ENCODE peak calls at places on chromosomes 2 and 18, in eight cellular contexts. One of them, this sample, is unnamed. For H3K9me3, the result is how much of the 10 kb centered on the place peaks cover.

GRCh38 chr2:226970362-226970761 is 134.5 kb downstream of the RHBDD1 start:
- DNase-seq in tibial nerve: no peak
- DNase-seq in ovary: no peak
- DNase-seq in SK-N-SH: no peak
- DNase-seq in sigmoid colon: no peak
- DNase-seq in A549: no peak
- DNase-seq in transverse colon: no peak
- DNase-seq in K562: no peak
- DNase-seq in this sample: no peak

GRCh38 chr18:55097406-55098170 is 138.3 kb upstream of the CCDC68 start:
- DNase-seq in tibial nerve: no peak
- DNase-seq in ovary: no peak
- DNase-seq in SK-N-SH: no peak
- DNase-seq in sigmoid colon: no peak
- DNase-seq in A549: peak
- DNase-seq in transverse colon: no peak
- DNase-seq in K562: peak
- DNase-seq in this sample: no peak

GRCh38 chr2:37625781-37626548 is 45.5 kb downstream of the CDC42EP3 start:
- DNase-seq in tibial nerve: no peak
- DNase-seq in ovary: peak
- DNase-seq in SK-N-SH: no peak
- DNase-seq in sigmoid colon: peak
- DNase-seq in A549: no peak
- DNase-seq in transverse colon: peak
- DNase-seq in K562: no peak
- DNase-seq in this sample: no peak

GRCh38 chr2:173568054-173568453 is 213.4 kb downstream of the CDCA7 start:
- DNase-seq in tibial nerve: peak
- DNase-seq in ovary: no peak
- DNase-seq in SK-N-SH: peak
- DNase-seq in sigmoid colon: no peak
- DNase-seq in A549: peak
- DNase-seq in transverse colon: peak
- DNase-seq in K562: peak
- DNase-seq in this sample: no peak

GRCh38 chr2:9370746-9371145 is 52.6 kb downstream of the ITGB1BP1 start:
- DNase-seq in tibial nerve: no peak
- DNase-seq in ovary: no peak
- DNase-seq in SK-N-SH: no peak
- DNase-seq in sigmoid colon: no peak
- DNase-seq in A549: no peak
- DNase-seq in transverse colon: no peak
- DNase-seq in K562: no peak
- DNase-seq in this sample: no peak

GRCh38 chr2:138503087-138503442 is 1.5 kb downstream of the SPOPL start:
- DNase-seq in tibial nerve: no peak
- DNase-seq in ovary: no peak
- DNase-seq in SK-N-SH: no peak
- DNase-seq in sigmoid colon: no peak
- DNase-seq in A549: no peak
- DNase-seq in transverse colon: no peak
- DNase-seq in K562: no peak
- DNase-seq in this sample: no peak

GRCh38 chr2:230552181-230552580 is 136.2 kb downstream of the SP100 start:
- DNase-seq in tibial nerve: no peak
- DNase-seq in ovary: no peak
- DNase-seq in SK-N-SH: no peak
- DNase-seq in sigmoid colon: no peak
- DNase-seq in A549: no peak
- DNase-seq in transverse colon: no peak
- DNase-seq in K562: no peak
- DNase-seq in this sample: no peak

GRCh38 chr2:68237404-68237803 is 14.9 kb downstream of the PPP3R1 start:
- DNase-seq in tibial nerve: no peak
- DNase-seq in ovary: no peak
- DNase-seq in SK-N-SH: no peak
- DNase-seq in sigmoid colon: no peak
- DNase-seq in A549: no peak
- DNase-seq in transverse colon: no peak
- DNase-seq in K562: no peak
- DNase-seq in this sample: no peak

GRCh38 chr2:145874466-145874865 is 1354.5 kb upstream of the ZEB2 start:
- DNase-seq in tibial nerve: no peak
- DNase-seq in ovary: no peak
- DNase-seq in SK-N-SH: no peak
- DNase-seq in sigmoid colon: no peak
- DNase-seq in A549: no peak
- DNase-seq in transverse colon: no peak
- DNase-seq in K562: no peak
- DNase-seq in this sample: no peak

DNA sequence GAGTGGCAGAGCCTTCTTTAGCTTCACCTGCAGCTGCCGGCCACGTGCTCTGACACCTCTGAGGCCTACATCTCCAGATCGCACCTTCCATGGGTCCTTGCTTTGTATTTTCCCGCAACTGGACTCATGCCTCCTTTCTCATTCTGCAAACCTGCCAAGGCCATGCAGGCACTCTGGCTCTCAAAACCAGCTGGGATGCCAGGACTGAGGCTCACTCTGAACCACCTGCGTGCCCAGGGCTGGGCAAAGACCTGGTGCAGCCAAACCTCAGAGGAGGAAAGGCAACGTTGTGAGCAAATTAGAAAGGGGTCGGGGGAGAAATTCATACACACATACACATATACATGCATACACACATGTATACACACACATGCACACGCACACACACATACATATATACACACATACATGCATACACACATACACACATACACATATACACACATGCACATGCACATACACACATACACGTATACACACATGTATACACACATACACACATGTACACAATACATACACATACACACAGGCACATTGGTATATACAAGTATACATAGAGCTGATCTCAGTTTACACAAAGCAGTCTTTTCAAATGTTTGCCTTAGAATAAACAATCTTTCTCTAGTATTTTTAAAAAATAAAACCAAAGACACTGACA is 125.2 kb downstream of the RTP5 start:
- DNase-seq in tibial nerve: no peak
- DNase-seq in ovary: no peak
- DNase-seq in SK-N-SH: no peak
- DNase-seq in sigmoid colon: no peak
- DNase-seq in A549: no peak
- DNase-seq in transverse colon: no peak
- DNase-seq in K562: no peak
- DNase-seq in this sample: no peak
- TF ChIP-seq CTCF in tibial nerve: no peak
- TF ChIP-seq CTCF in ovary: no peak
- TF ChIP-seq CTCF in SK-N-SH: no peak
- TF ChIP-seq CTCF in sigmoid colon: no peak
- TF ChIP-seq CTCF in A549: no peak
- TF ChIP-seq CTCF in transverse colon: no peak
- TF ChIP-seq CTCF in K562: no peak
- TF ChIP-seq CTCF in this sample: no peak

DNA sequence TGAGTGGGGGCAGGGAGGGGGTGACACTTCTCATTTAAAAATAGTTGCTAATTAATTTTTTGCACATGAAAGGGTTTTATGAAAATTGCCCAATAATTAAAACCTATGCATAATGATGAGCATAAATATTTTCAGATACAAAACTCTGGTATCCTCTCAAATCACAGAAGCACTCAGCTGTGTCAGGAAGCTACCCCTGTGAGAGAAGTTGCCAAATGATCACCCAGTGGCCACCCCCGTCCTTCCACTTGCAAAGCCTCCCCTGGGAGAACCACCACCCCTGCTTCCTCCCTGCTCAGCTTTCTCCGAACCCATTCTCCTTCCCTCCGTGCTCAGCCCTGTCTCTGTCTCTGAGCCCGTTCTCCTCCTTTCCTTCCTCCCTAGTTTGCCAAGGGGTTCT is 400.2 kb upstream of the SALL3 start:
- DNase-seq in tibial nerve: no peak
- DNase-seq in ovary: no peak
- DNase-seq in SK-N-SH: no peak
- DNase-seq in sigmoid colon: no peak
- DNase-seq in A549: no peak
- DNase-seq in transverse colon: no peak
- DNase-seq in K562: no peak
- DNase-seq in this sample: no peak
- H3K9me3 ChIP-seq in tibial nerve: under half
- H3K9me3 ChIP-seq in ovary: under half
- H3K9me3 ChIP-seq in SK-N-SH: under half
- H3K9me3 ChIP-seq in sigmoid colon: under half
- H3K9me3 ChIP-seq in A549: under half
- H3K9me3 ChIP-seq in transverse colon: under half
- H3K9me3 ChIP-seq in K562: under half
- H3K9me3 ChIP-seq in this sample: under half

GRCh38 chr2:94869552-94870391 is 1.5 kb upstream of the TEKT4 start:
- DNase-seq in tibial nerve: no peak
- DNase-seq in ovary: no peak
- DNase-seq in SK-N-SH: no peak
- DNase-seq in sigmoid colon: no peak
- DNase-seq in A549: no peak
- DNase-seq in transverse colon: no peak
- DNase-seq in K562: no peak
- DNase-seq in this sample: no peak

GRCh38 chr2:94870392-94871225 is 621 bp upstream of the TEKT4 start:
- DNase-seq in tibial nerve: no peak
- DNase-seq in ovary: no peak
- DNase-seq in SK-N-SH: peak
- DNase-seq in sigmoid colon: no peak
- DNase-seq in A549: peak
- DNase-seq in transverse colon: no peak
- DNase-seq in K562: peak
- DNase-seq in this sample: peak

GRCh38 chr2:94872676-94873361 is 1.6 kb downstream of the TEKT4 start:
- DNase-seq in tibial nerve: no peak
- DNase-seq in ovary: no peak
- DNase-seq in SK-N-SH: peak
- DNase-seq in sigmoid colon: no peak
- DNase-seq in A549: no peak
- DNase-seq in transverse colon: no peak
- DNase-seq in K562: no peak
- DNase-seq in this sample: peak

GRCh38 chr2:94872088-94872618 is 923 bp downstream of the TEKT4 start:
- DNase-seq in tibial nerve: no peak
- DNase-seq in ovary: no peak
- DNase-seq in SK-N-SH: peak
- DNase-seq in sigmoid colon: no peak
- DNase-seq in A549: no peak
- DNase-seq in transverse colon: no peak
- DNase-seq in K562: no peak
- DNase-seq in this sample: peak

DNA sequence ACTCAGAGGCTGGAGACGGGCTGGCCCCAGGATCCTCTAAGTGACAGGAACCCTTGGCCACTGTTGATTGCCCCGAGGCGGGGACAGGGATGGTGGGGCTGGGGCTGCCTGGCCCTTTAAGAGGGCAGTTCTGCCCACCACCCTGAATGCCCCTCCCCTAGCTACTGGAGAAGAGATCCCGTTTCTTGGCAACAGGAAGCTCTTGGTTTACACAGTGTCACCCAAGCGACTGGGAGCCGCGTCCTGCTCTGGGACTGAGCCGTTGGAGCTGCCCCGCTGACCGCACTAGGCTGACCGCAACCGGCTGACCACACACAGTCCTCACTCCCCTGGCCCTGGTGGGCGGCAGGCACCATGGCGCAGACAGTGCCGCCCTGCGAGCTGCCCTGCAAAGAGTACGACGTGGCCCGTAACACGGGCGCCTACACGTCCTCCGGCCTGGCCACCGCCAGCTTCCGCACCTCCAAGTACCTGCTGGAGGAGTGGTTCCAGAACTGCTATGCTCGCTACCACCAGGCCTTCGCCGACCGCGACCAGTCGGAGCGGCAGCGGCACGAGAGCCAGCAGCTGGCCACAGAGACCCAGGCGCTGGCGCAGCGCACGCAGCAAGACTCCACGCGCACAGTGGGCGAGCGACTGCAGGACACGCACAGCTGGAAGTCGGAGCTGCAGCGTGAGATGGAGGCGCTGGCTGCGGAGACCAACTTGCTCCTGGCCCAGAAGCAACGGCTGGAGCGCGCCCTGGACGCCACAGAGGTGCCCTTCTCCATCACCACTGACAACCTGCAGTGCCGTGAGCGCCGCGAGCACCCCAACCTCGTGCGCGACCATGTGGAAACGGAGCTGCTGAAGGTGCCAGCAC is at the start of gene TEKT4:
- DNase-seq in tibial nerve: no peak
- DNase-seq in ovary: no peak
- DNase-seq in SK-N-SH: peak
- DNase-seq in sigmoid colon: no peak
- DNase-seq in A549: peak
- DNase-seq in transverse colon: no peak
- DNase-seq in K562: no peak
- DNase-seq in this sample: peak
- TF ChIP-seq EP300 in tibial nerve: no peak
- TF ChIP-seq EP300 in ovary: no peak
- TF ChIP-seq EP300 in SK-N-SH: no peak
- TF ChIP-seq EP300 in sigmoid colon: no peak
- TF ChIP-seq EP300 in A549: no peak
- TF ChIP-seq EP300 in transverse colon: no peak
- TF ChIP-seq EP300 in K562: no peak
- TF ChIP-seq EP300 in this sample: no peak

DNA sequence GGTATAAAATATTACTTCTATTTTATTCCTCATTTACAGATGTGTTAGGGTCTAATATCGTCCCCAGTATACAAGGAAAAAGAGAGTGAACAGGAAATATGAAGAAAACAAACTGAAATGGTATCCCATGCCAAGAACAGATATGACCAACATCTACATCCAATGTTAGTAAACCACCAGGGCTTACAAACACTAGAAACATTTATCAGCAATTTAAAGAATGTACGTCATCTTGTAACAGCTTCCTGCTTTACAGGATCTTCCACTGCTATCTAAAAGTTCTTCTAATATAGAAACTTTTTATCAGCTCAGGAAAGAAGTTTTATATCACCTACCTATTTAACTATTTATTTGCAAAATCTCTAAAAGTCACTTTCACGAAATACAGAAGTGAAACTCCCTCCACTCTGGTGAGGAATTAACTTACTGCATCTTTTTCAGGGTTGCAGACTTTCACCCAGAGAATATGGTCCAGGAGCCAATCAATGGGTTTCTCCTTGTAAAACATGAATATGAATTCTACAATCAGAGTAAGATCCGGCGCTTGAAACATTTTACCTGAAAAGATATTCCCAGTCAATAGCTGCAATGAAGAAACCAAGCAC is 35.2 kb downstream of the UNC50 start:
- DNase-seq in tibial nerve: no peak
- DNase-seq in ovary: no peak
- DNase-seq in SK-N-SH: no peak
- DNase-seq in sigmoid colon: no peak
- DNase-seq in A549: no peak
- DNase-seq in transverse colon: no peak
- DNase-seq in K562: no peak
- DNase-seq in this sample: no peak
- TF ChIP-seq CTCF in tibial nerve: no peak
- TF ChIP-seq CTCF in ovary: no peak
- TF ChIP-seq CTCF in SK-N-SH: no peak
- TF ChIP-seq CTCF in sigmoid colon: no peak
- TF ChIP-seq CTCF in A549: no peak
- TF ChIP-seq CTCF in transverse colon: no peak
- TF ChIP-seq CTCF in K562: no peak
- TF ChIP-seq CTCF in this sample: no peak

This sample was measured in suprapubic skin.